ENCODE peak calls at places on chromosomes 3 and 15, in seven cellular contexts. One of them, this sample, is unnamed.

GRCh38 chr3:41236198-41236597 is 36.9 kb downstream of the CTNNB1 start:
- DNase-seq in type B pancreatic cell: no peak
- DNase-seq in tibial artery: no peak
- DNase-seq in GM23338: peak
- DNase-seq in stomach: no peak
- DNase-seq in Peyer's patch: no peak
- DNase-seq in upper lobe of right lung: no peak
- DNase-seq in this sample: no peak

GRCh38 chr3:59704292-59704691 is 654.5 kb upstream of the CFAP20DC start:
- DNase-seq in type B pancreatic cell: no peak
- DNase-seq in tibial artery: no peak
- DNase-seq in GM23338: no peak
- DNase-seq in stomach: no peak
- DNase-seq in Peyer's patch: no peak
- DNase-seq in upper lobe of right lung: no peak
- DNase-seq in this sample: no peak

GRCh38 chr15:92120082-92120481 is 266.6 kb downstream of the SLCO3A1 start:
- DNase-seq in type B pancreatic cell: no peak
- DNase-seq in tibial artery: no peak
- DNase-seq in GM23338: no peak
- DNase-seq in stomach: no peak
- DNase-seq in Peyer's patch: no peak
- DNase-seq in upper lobe of right lung: no peak
- DNase-seq in this sample: no peak

GRCh38 chr15:28107111-28107893 is 8.2 kb upstream of the OCA2 start:
- DNase-seq in type B pancreatic cell: peak
- DNase-seq in tibial artery: peak
- DNase-seq in GM23338: peak
- DNase-seq in stomach: no peak
- DNase-seq in Peyer's patch: peak
- DNase-seq in upper lobe of right lung: peak
- DNase-seq in this sample: no peak

GRCh38 chr3:145953316-145953715 is 207.7 kb downstream of the PLOD2 start:
- DNase-seq in type B pancreatic cell: no peak
- DNase-seq in tibial artery: no peak
- DNase-seq in GM23338: no peak
- DNase-seq in stomach: no peak
- DNase-seq in Peyer's patch: no peak
- DNase-seq in upper lobe of right lung: no peak
- DNase-seq in this sample: no peak

GRCh38 chr3:10140996-10141546 is 507 bp upstream of the VHL start:
- DNase-seq in type B pancreatic cell: no peak
- DNase-seq in tibial artery: peak
- DNase-seq in GM23338: no peak
- DNase-seq in stomach: no peak
- DNase-seq in Peyer's patch: no peak
- DNase-seq in upper lobe of right lung: no peak
- DNase-seq in this sample: no peak

GRCh38 chr15:40108061-40108854 is 421 bp downstream of the BMF start:
- DNase-seq in type B pancreatic cell: no peak
- DNase-seq in tibial artery: peak
- DNase-seq in GM23338: peak
- DNase-seq in stomach: peak
- DNase-seq in Peyer's patch: no peak
- DNase-seq in upper lobe of right lung: peak
- DNase-seq in this sample: no peak

GRCh38 chr3:109977903-109978302 is 640.6 kb upstream of the DPPA4 start:
- DNase-seq in type B pancreatic cell: no peak
- DNase-seq in tibial artery: no peak
- DNase-seq in GM23338: peak
- DNase-seq in stomach: no peak
- DNase-seq in Peyer's patch: no peak
- DNase-seq in upper lobe of right lung: no peak
- DNase-seq in this sample: no peak

GRCh38 chr3:115615001-115615447 is 8.3 kb upstream of the GAP43 start:
- DNase-seq in type B pancreatic cell: no peak
- DNase-seq in tibial artery: no peak
- DNase-seq in GM23338: peak
- DNase-seq in stomach: no peak
- DNase-seq in Peyer's patch: no peak
- DNase-seq in upper lobe of right lung: no peak
- DNase-seq in this sample: no peak

GRCh38 chr3:193808317-193808716 is 215.3 kb downstream of the OPA1 start:
- DNase-seq in type B pancreatic cell: no peak
- DNase-seq in tibial artery: no peak
- DNase-seq in GM23338: no peak
- DNase-seq in stomach: no peak
- DNase-seq in Peyer's patch: no peak
- DNase-seq in upper lobe of right lung: no peak
- DNase-seq in this sample: no peak

DNA sequence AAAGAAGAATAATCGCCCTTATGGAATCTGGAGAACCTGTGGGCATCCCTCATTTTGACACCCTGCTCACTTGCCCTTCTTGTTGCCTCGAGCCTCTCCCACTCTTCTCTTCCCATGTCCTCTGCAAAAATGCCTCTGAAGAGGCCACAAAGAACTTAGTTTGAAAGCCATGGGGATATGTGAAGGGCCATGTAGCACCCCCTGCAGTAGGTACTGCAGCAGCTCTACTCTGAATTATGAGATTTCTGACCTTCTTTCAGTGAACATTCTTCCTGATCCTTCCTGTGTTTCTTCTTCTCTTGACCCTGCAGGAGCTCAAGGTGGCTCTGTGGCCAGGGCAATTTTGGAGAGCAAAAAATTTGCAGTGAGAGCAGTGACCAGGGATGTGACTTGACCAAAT is 30.4 kb upstream of the TRA2B start:
- DNase-seq in type B pancreatic cell: no peak
- DNase-seq in tibial artery: no peak
- DNase-seq in GM23338: no peak
- DNase-seq in stomach: no peak
- DNase-seq in Peyer's patch: no peak
- DNase-seq in upper lobe of right lung: no peak
- DNase-seq in this sample: no peak
- TF ChIP-seq CTCF in type B pancreatic cell: no peak
- TF ChIP-seq CTCF in tibial artery: no peak
- TF ChIP-seq CTCF in GM23338: peak
- TF ChIP-seq CTCF in stomach: no peak
- TF ChIP-seq CTCF in Peyer's patch: no peak
- TF ChIP-seq CTCF in upper lobe of right lung: no peak
- TF ChIP-seq CTCF in this sample: no peak

GRCh38 chr15:89674526-89674925 is 4.6 kb downstream of the PLIN1 start:
- DNase-seq in type B pancreatic cell: no peak
- DNase-seq in tibial artery: no peak
- DNase-seq in GM23338: no peak
- DNase-seq in stomach: no peak
- DNase-seq in Peyer's patch: no peak
- DNase-seq in upper lobe of right lung: no peak
- DNase-seq in this sample: no peak

GRCh38 chr15:89670985-89671560 is 8.1 kb downstream of the PLIN1 start:
- DNase-seq in type B pancreatic cell: no peak
- DNase-seq in tibial artery: no peak
- DNase-seq in GM23338: no peak
- DNase-seq in stomach: no peak
- DNase-seq in Peyer's patch: no peak
- DNase-seq in upper lobe of right lung: no peak
- DNase-seq in this sample: no peak

GRCh38 chr15:89671687-89672086 is 7.5 kb downstream of the PLIN1 start:
- DNase-seq in type B pancreatic cell: no peak
- DNase-seq in tibial artery: no peak
- DNase-seq in GM23338: no peak
- DNase-seq in stomach: no peak
- DNase-seq in Peyer's patch: no peak
- DNase-seq in upper lobe of right lung: no peak
- DNase-seq in this sample: no peak

GRCh38 chr15:89672221-89673161 is 6.7 kb downstream of the PLIN1 start:
- DNase-seq in type B pancreatic cell: no peak
- DNase-seq in tibial artery: peak
- DNase-seq in GM23338: peak
- DNase-seq in stomach: no peak
- DNase-seq in Peyer's patch: no peak
- DNase-seq in upper lobe of right lung: no peak
- DNase-seq in this sample: no peak

DNA sequence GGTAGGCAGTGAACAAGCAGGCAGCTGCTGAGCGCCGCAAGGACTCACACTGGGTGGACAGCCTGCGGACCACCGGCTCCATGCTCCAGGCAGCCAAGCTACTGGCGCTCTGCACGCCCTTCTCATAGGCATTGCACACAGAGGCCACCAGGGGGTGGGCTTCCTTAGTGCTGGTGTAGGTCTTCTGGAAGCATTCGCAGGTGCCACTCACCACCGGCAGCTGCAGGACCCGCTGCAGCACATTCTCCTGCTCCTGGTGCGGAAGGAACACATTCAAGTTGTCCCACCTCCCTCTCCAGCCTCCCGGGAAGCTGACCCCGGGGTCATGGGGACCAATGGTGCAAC is 6.0 kb downstream of the PLIN1 start:
- DNase-seq in type B pancreatic cell: no peak
- DNase-seq in tibial artery: no peak
- DNase-seq in GM23338: peak
- DNase-seq in stomach: no peak
- DNase-seq in Peyer's patch: no peak
- DNase-seq in upper lobe of right lung: no peak
- DNase-seq in this sample: no peak
- TF ChIP-seq CTCF in type B pancreatic cell: peak
- TF ChIP-seq CTCF in tibial artery: no peak
- TF ChIP-seq CTCF in GM23338: peak
- TF ChIP-seq CTCF in stomach: no peak
- TF ChIP-seq CTCF in Peyer's patch: peak
- TF ChIP-seq CTCF in upper lobe of right lung: peak
- TF ChIP-seq CTCF in this sample: peak

DNA sequence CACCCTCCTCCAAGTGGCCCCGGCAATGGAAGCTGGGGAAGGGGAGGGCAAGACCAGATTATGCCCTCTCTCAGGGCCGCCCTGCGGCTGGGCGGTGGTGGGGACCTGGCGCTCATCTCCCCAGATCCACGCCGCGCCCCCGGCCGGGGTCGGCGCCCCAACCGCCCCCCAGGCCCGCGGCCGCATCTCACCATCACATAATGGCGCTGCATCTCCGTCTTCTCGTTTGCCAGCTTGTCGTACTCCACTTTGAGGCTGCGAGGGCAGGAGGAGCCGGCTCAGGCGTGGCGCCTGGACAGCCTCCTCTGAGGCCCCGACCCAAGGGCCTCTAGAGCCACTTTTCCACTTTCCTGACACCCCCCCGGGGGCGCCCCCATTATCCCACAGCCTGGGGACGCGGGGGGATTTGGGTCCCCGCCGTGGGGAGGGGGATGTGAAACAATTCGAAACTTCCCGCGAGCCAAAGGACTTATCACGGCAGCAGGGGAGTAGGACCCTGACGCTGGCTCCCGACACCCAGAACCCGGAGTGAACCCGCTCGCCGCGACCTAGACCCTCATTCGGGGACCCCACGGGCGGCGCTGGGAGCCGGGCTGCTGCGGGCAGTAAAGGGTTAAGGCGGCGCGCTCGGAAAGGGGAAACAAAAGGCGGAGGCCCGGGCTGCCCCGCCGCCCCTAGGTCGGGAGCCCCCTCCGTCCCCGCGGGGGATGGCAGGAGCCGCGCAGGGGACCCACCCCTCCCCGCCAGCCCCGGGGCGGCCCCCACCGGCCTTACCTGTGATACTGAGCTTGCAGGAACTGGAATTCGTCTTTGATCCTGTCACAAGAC is 2.1 kb downstream of the TLE3 start:
- DNase-seq in type B pancreatic cell: peak
- DNase-seq in tibial artery: peak
- DNase-seq in GM23338: peak
- DNase-seq in stomach: peak
- DNase-seq in Peyer's patch: peak
- DNase-seq in upper lobe of right lung: peak
- DNase-seq in this sample: no peak
- TF ChIP-seq CTCF in type B pancreatic cell: peak
- TF ChIP-seq CTCF in tibial artery: no peak
- TF ChIP-seq CTCF in GM23338: no peak
- TF ChIP-seq CTCF in stomach: no peak
- TF ChIP-seq CTCF in Peyer's patch: peak
- TF ChIP-seq CTCF in upper lobe of right lung: no peak
- TF ChIP-seq CTCF in this sample: peak

DNA sequence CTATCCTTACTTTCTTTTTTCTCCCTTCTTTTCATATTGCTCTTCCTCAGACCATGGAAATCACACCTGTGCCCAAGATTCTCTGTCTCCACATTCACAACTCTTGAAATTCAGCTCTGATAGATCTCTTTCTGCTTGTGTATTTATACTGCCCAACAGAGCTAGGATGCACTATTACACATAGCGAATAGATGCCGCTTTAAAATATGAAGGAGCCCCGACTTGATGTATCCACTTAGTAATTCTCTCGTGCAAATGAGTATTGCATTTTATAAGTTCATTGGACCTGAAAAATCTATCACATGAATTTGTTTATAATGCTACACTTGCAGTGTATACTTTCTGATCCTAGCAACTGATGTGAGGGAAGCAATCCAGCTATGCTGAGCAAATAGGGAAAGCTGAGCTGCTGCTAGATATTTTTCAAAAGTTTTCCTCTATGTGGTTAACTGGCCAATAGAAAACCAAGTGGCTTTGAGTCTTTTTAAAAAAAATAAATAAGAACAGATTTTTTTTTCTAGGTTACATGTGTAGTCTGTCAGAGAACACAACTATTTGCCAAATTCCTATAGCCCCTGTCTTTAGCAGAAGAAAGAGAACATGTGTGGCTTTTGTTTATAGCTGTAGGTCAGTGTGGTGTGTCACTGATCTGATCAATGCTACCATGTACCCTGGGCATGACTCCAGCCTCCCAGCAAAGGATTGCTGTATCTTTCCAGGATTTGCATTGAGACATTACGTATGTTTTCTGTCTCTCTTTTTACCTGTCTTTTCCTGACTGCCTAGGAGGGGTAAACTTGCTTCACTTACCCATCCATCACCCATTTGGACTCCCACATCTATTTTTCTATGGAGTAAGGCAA is 64.2 kb upstream of the LEKR1 start:
- DNase-seq in type B pancreatic cell: no peak
- DNase-seq in tibial artery: no peak
- DNase-seq in GM23338: no peak
- DNase-seq in stomach: no peak
- DNase-seq in Peyer's patch: no peak
- DNase-seq in upper lobe of right lung: no peak
- DNase-seq in this sample: no peak
- TF ChIP-seq CTCF in type B pancreatic cell: no peak
- TF ChIP-seq CTCF in tibial artery: no peak
- TF ChIP-seq CTCF in GM23338: peak
- TF ChIP-seq CTCF in stomach: no peak
- TF ChIP-seq CTCF in Peyer's patch: no peak
- TF ChIP-seq CTCF in upper lobe of right lung: no peak
- TF ChIP-seq CTCF in this sample: no peak

GRCh38 chr3:119352863-119353527 is 58.8 kb downstream of the ARHGAP31 start:
- DNase-seq in type B pancreatic cell: no peak
- DNase-seq in tibial artery: no peak
- DNase-seq in GM23338: peak
- DNase-seq in stomach: no peak
- DNase-seq in Peyer's patch: no peak
- DNase-seq in upper lobe of right lung: no peak
- DNase-seq in this sample: no peak
- TF ChIP-seq CTCF in type B pancreatic cell: peak
- TF ChIP-seq CTCF in tibial artery: no peak
- TF ChIP-seq CTCF in GM23338: peak
- TF ChIP-seq CTCF in stomach: no peak
- TF ChIP-seq CTCF in Peyer's patch: peak
- TF ChIP-seq CTCF in upper lobe of right lung: peak
- TF ChIP-seq CTCF in this sample: no peak

This sample was measured in natural killer cell.